ENCODE peak calls at places on chromosomes 4 and X, in seven cellular contexts. One of them, this sample, is unnamed.

GRCh38 chr4:5784960-5785611 is 74.1 kb downstream of the EVC start:
- DNase-seq in heart right ventricle: no peak
- DNase-seq in CD8-positive, alpha-beta T cell: no peak
- DNase-seq in fibroblast of pulmonary artery: peak
- DNase-seq in pancreas: no peak
- DNase-seq in trophoblast cell: no peak
- DNase-seq in brain microvascular endothelial cell: no peak
- DNase-seq in this sample: no peak

GRCh38 chr4:185143596-185143969 is 517 bp downstream of the SLC25A4 start:
- DNase-seq in brain microvascular endothelial cell: no peak
- DNase-seq in pancreas: peak
- DNase-seq in fibroblast of pulmonary artery: no peak
- DNase-seq in heart right ventricle: peak
- DNase-seq in CD8-positive, alpha-beta T cell: no peak
- DNase-seq in trophoblast cell: peak
- DNase-seq in this sample: no peak

GRCh38 chrX:119427024-119427794 is 28.1 kb downstream of the SLC25A43 start:
- DNase-seq in brain microvascular endothelial cell: peak
- DNase-seq in pancreas: no peak
- DNase-seq in heart right ventricle: peak
- DNase-seq in fibroblast of pulmonary artery: peak
- DNase-seq in trophoblast cell: no peak
- DNase-seq in CD8-positive, alpha-beta T cell: peak
- DNase-seq in this sample: no peak

GRCh38 chr4:98608343-98608742 is 50.1 kb downstream of the TSPAN5 start:
- DNase-seq in fibroblast of pulmonary artery: no peak
- DNase-seq in pancreas: no peak
- DNase-seq in brain microvascular endothelial cell: no peak
- DNase-seq in heart right ventricle: no peak
- DNase-seq in trophoblast cell: no peak
- DNase-seq in CD8-positive, alpha-beta T cell: no peak
- DNase-seq in this sample: no peak

GRCh38 chr4:112031712-112032328 is 113.4 kb upstream of the FAM241A start:
- DNase-seq in brain microvascular endothelial cell: peak
- DNase-seq in fibroblast of pulmonary artery: peak
- DNase-seq in heart right ventricle: no peak
- DNase-seq in pancreas: no peak
- DNase-seq in CD8-positive, alpha-beta T cell: no peak
- DNase-seq in trophoblast cell: peak
- DNase-seq in this sample: peak

GRCh38 chrX:104324871-104325585 is 70.3 kb upstream of the ESX1 start:
- DNase-seq in CD8-positive, alpha-beta T cell: no peak
- DNase-seq in trophoblast cell: no peak
- DNase-seq in fibroblast of pulmonary artery: no peak
- DNase-seq in heart right ventricle: no peak
- DNase-seq in brain microvascular endothelial cell: no peak
- DNase-seq in pancreas: no peak
- DNase-seq in this sample: no peak

GRCh38 chr4:6901669-6902317 is 7.8 kb upstream of the TBC1D14 start:
- DNase-seq in pancreas: no peak
- DNase-seq in brain microvascular endothelial cell: no peak
- DNase-seq in trophoblast cell: no peak
- DNase-seq in CD8-positive, alpha-beta T cell: no peak
- DNase-seq in fibroblast of pulmonary artery: no peak
- DNase-seq in heart right ventricle: no peak
- DNase-seq in this sample: no peak

GRCh38 chr4:80336582-80336981 is 1.1 kb downstream of the CFAP299 start:
- DNase-seq in brain microvascular endothelial cell: peak
- DNase-seq in CD8-positive, alpha-beta T cell: no peak
- DNase-seq in fibroblast of pulmonary artery: peak
- DNase-seq in trophoblast cell: peak
- DNase-seq in pancreas: no peak
- DNase-seq in heart right ventricle: no peak
- DNase-seq in this sample: no peak

GRCh38 chrX:46796574-46797191 is 37.8 kb upstream of the SLC9A7 start:
- DNase-seq in CD8-positive, alpha-beta T cell: peak
- DNase-seq in heart right ventricle: peak
- DNase-seq in pancreas: peak
- DNase-seq in trophoblast cell: peak
- DNase-seq in brain microvascular endothelial cell: peak
- DNase-seq in fibroblast of pulmonary artery: peak
- DNase-seq in this sample: no peak

GRCh38 chrX:106999002-106999975 is 723 bp downstream of the MORC4 start:
- DNase-seq in CD8-positive, alpha-beta T cell: peak
- DNase-seq in brain microvascular endothelial cell: peak
- DNase-seq in pancreas: peak
- DNase-seq in heart right ventricle: peak
- DNase-seq in trophoblast cell: peak
- DNase-seq in fibroblast of pulmonary artery: peak
- DNase-seq in this sample: no peak

GRCh38 chr4:185794637-185795036 is 17.4 kb downstream of the SORBS2 start:
- DNase-seq in pancreas: no peak
- DNase-seq in heart right ventricle: no peak
- DNase-seq in CD8-positive, alpha-beta T cell: no peak
- DNase-seq in fibroblast of pulmonary artery: no peak
- DNase-seq in brain microvascular endothelial cell: no peak
- DNase-seq in trophoblast cell: no peak
- DNase-seq in this sample: no peak

GRCh38 chrX:13645464-13646153 is 7.3 kb upstream of the TCEANC start:
- DNase-seq in fibroblast of pulmonary artery: no peak
- DNase-seq in CD8-positive, alpha-beta T cell: no peak
- DNase-seq in heart right ventricle: no peak
- DNase-seq in pancreas: no peak
- DNase-seq in trophoblast cell: no peak
- DNase-seq in brain microvascular endothelial cell: no peak
- DNase-seq in this sample: no peak

GRCh38 chr4:144355809-144356757 is 215.6 kb upstream of the GYPA start:
- DNase-seq in pancreas: no peak
- DNase-seq in CD8-positive, alpha-beta T cell: no peak
- DNase-seq in heart right ventricle: no peak
- DNase-seq in brain microvascular endothelial cell: peak
- DNase-seq in trophoblast cell: peak
- DNase-seq in fibroblast of pulmonary artery: peak
- DNase-seq in this sample: peak

GRCh38 chr4:15162465-15163283 is 160.4 kb downstream of the CPEB2 start:
- DNase-seq in pancreas: no peak
- DNase-seq in heart right ventricle: no peak
- DNase-seq in fibroblast of pulmonary artery: peak
- DNase-seq in brain microvascular endothelial cell: no peak
- DNase-seq in CD8-positive, alpha-beta T cell: no peak
- DNase-seq in trophoblast cell: no peak
- DNase-seq in this sample: no peak

GRCh38 chr4:172040766-172041165 is 227.6 kb downstream of the GALNTL6 start:
- DNase-seq in CD8-positive, alpha-beta T cell: no peak
- DNase-seq in fibroblast of pulmonary artery: no peak
- DNase-seq in pancreas: no peak
- DNase-seq in brain microvascular endothelial cell: no peak
- DNase-seq in heart right ventricle: no peak
- DNase-seq in trophoblast cell: no peak
- DNase-seq in this sample: no peak

GRCh38 chr4:154078504-154079350 is 289.8 kb upstream of the SFRP2 start:
- DNase-seq in fibroblast of pulmonary artery: no peak
- DNase-seq in trophoblast cell: no peak
- DNase-seq in CD8-positive, alpha-beta T cell: no peak
- DNase-seq in brain microvascular endothelial cell: no peak
- DNase-seq in pancreas: no peak
- DNase-seq in heart right ventricle: no peak
- DNase-seq in this sample: no peak

GRCh38 chr4:6608758-6609414 is 31.6 kb upstream of the MRFAP1 start:
- DNase-seq in heart right ventricle: no peak
- DNase-seq in CD8-positive, alpha-beta T cell: no peak
- DNase-seq in trophoblast cell: no peak
- DNase-seq in pancreas: no peak
- DNase-seq in brain microvascular endothelial cell: peak
- DNase-seq in fibroblast of pulmonary artery: no peak
- DNase-seq in this sample: no peak

GRCh38 chr4:137623013-137623412 is 90.7 kb upstream of the PCDH18 start:
- DNase-seq in fibroblast of pulmonary artery: no peak
- DNase-seq in trophoblast cell: no peak
- DNase-seq in pancreas: no peak
- DNase-seq in heart right ventricle: no peak
- DNase-seq in CD8-positive, alpha-beta T cell: no peak
- DNase-seq in brain microvascular endothelial cell: no peak
- DNase-seq in this sample: no peak

GRCh38 chrX:139692908-139693307 is 15.1 kb downstream of the MCF2 start:
- DNase-seq in fibroblast of pulmonary artery: no peak
- DNase-seq in brain microvascular endothelial cell: no peak
- DNase-seq in CD8-positive, alpha-beta T cell: no peak
- DNase-seq in trophoblast cell: no peak
- DNase-seq in pancreas: no peak
- DNase-seq in heart right ventricle: no peak
- DNase-seq in this sample: no peak

GRCh38 chr4:20026456-20026855 is 225.2 kb upstream of the SLIT2 start:
- DNase-seq in brain microvascular endothelial cell: peak
- DNase-seq in heart right ventricle: no peak
- DNase-seq in CD8-positive, alpha-beta T cell: no peak
- DNase-seq in trophoblast cell: no peak
- DNase-seq in fibroblast of pulmonary artery: peak
- DNase-seq in pancreas: no peak
- DNase-seq in this sample: no peak

GRCh38 chr4:24662065-24662464 is 77.7 kb upstream of the DHX15 start:
- DNase-seq in brain microvascular endothelial cell: no peak
- DNase-seq in trophoblast cell: no peak
- DNase-seq in fibroblast of pulmonary artery: no peak
- DNase-seq in pancreas: no peak
- DNase-seq in CD8-positive, alpha-beta T cell: no peak
- DNase-seq in heart right ventricle: no peak
- DNase-seq in this sample: no peak
- H3K4me3 ChIP-seq in brain microvascular endothelial cell: no peak
- H3K4me3 ChIP-seq in trophoblast cell: no peak
- H3K4me3 ChIP-seq in fibroblast of pulmonary artery: no peak
- H3K4me3 ChIP-seq in pancreas: no peak
- H3K4me3 ChIP-seq in CD8-positive, alpha-beta T cell: no peak
- H3K4me3 ChIP-seq in heart right ventricle: no peak
- H3K4me3 ChIP-seq in this sample: no peak

GRCh38 chr4:128879971-128880370 is 70.5 kb downstream of the JADE1 start:
- DNase-seq in brain microvascular endothelial cell: no peak
- DNase-seq in pancreas: no peak
- DNase-seq in heart right ventricle: no peak
- DNase-seq in CD8-positive, alpha-beta T cell: no peak
- DNase-seq in fibroblast of pulmonary artery: no peak
- DNase-seq in trophoblast cell: no peak
- DNase-seq in this sample: no peak

GRCh38 chr4:128879283-128879682 is 69.8 kb downstream of the JADE1 start:
- DNase-seq in trophoblast cell: no peak
- DNase-seq in CD8-positive, alpha-beta T cell: no peak
- DNase-seq in pancreas: no peak
- DNase-seq in brain microvascular endothelial cell: no peak
- DNase-seq in heart right ventricle: no peak
- DNase-seq in fibroblast of pulmonary artery: no peak
- DNase-seq in this sample: no peak

GRCh38 chr4:128876194-128876593 is 66.7 kb downstream of the JADE1 start:
- DNase-seq in trophoblast cell: no peak
- DNase-seq in CD8-positive, alpha-beta T cell: no peak
- DNase-seq in brain microvascular endothelial cell: no peak
- DNase-seq in pancreas: no peak
- DNase-seq in heart right ventricle: no peak
- DNase-seq in fibroblast of pulmonary artery: no peak
- DNase-seq in this sample: no peak

GRCh38 chr4:128877934-128878333 is 68.4 kb downstream of the JADE1 start:
- DNase-seq in trophoblast cell: no peak
- DNase-seq in fibroblast of pulmonary artery: no peak
- DNase-seq in brain microvascular endothelial cell: no peak
- DNase-seq in CD8-positive, alpha-beta T cell: no peak
- DNase-seq in heart right ventricle: no peak
- DNase-seq in pancreas: no peak
- DNase-seq in this sample: no peak

DNA sequence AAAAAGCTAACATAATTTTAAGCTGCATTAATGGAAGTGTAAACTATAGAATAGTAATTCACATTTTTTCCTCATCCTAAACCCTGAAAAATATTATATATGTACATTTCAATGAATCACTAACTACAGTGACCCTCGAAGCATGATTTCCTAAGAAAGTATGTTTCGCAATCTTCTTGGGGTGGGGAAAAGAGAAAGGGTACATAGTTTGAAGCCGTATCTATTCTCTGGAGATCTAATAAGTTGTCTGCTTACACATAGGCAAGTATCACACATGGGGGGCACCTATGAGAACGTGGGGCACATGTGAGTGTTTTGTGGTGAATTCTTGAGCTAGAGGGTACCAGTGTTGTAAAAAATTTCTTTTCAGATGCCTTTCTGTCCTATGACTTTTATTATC is 71.2 kb downstream of the JADE1 start:
- DNase-seq in heart right ventricle: no peak
- DNase-seq in pancreas: no peak
- DNase-seq in fibroblast of pulmonary artery: peak
- DNase-seq in CD8-positive, alpha-beta T cell: no peak
- DNase-seq in trophoblast cell: no peak
- DNase-seq in brain microvascular endothelial cell: no peak
- DNase-seq in this sample: no peak
- H3K4me3 ChIP-seq in heart right ventricle: no peak
- H3K4me3 ChIP-seq in pancreas: no peak
- H3K4me3 ChIP-seq in fibroblast of pulmonary artery: no peak
- H3K4me3 ChIP-seq in CD8-positive, alpha-beta T cell: no peak
- H3K4me3 ChIP-seq in trophoblast cell: no peak
- H3K4me3 ChIP-seq in brain microvascular endothelial cell: no peak
- H3K4me3 ChIP-seq in this sample: no peak

DNA sequence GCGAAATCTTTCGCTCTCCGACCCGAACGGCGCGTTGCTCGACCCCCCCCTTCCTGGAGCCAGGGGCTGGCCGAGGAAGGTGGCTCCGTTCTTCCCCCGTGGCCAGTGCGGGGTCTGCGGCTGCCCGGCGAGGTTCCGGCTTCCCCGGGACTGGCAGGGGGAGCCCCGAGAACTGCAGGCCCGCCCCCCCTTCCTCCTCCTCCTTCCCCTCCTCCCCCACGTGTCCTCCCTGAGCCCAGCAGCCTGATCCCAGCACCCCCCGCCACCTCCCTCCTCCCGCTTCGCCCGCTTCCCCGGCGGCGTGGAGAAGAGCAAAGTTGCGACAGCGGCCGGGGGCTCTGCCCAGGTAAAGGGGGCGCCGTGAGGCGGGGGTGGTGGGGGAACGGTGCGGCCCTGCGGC is 2.4 kb upstream of the BCORL1 start:
- DNase-seq in fibroblast of pulmonary artery: no peak
- DNase-seq in CD8-positive, alpha-beta T cell: no peak
- DNase-seq in brain microvascular endothelial cell: no peak
- DNase-seq in heart right ventricle: peak
- DNase-seq in trophoblast cell: no peak
- DNase-seq in pancreas: peak
- DNase-seq in this sample: no peak
- H3K4me3 ChIP-seq in fibroblast of pulmonary artery: peak
- H3K4me3 ChIP-seq in CD8-positive, alpha-beta T cell: no peak
- H3K4me3 ChIP-seq in brain microvascular endothelial cell: peak
- H3K4me3 ChIP-seq in heart right ventricle: no peak
- H3K4me3 ChIP-seq in trophoblast cell: no peak
- H3K4me3 ChIP-seq in pancreas: no peak
- H3K4me3 ChIP-seq in this sample: peak

GRCh38 chr4:987689-988513 is 1.1 kb downstream of the IDUA start:
- DNase-seq in CD8-positive, alpha-beta T cell: no peak
- DNase-seq in fibroblast of pulmonary artery: no peak
- DNase-seq in brain microvascular endothelial cell: no peak
- DNase-seq in pancreas: no peak
- DNase-seq in trophoblast cell: no peak
- DNase-seq in heart right ventricle: peak
- DNase-seq in this sample: no peak
- H3K4me3 ChIP-seq in CD8-positive, alpha-beta T cell: peak
- H3K4me3 ChIP-seq in fibroblast of pulmonary artery: peak
- H3K4me3 ChIP-seq in brain microvascular endothelial cell: peak
- H3K4me3 ChIP-seq in pancreas: peak
- H3K4me3 ChIP-seq in trophoblast cell: peak
- H3K4me3 ChIP-seq in heart right ventricle: peak
- H3K4me3 ChIP-seq in this sample: peak

GRCh38 chr4:78612398-78613005 is 60.9 kb downstream of the ANXA3 start:
- DNase-seq in CD8-positive, alpha-beta T cell: no peak
- DNase-seq in heart right ventricle: no peak
- DNase-seq in fibroblast of pulmonary artery: peak
- DNase-seq in brain microvascular endothelial cell: peak
- DNase-seq in pancreas: no peak
- DNase-seq in trophoblast cell: no peak
- DNase-seq in this sample: no peak
- H3K4me3 ChIP-seq in CD8-positive, alpha-beta T cell: no peak
- H3K4me3 ChIP-seq in heart right ventricle: no peak
- H3K4me3 ChIP-seq in fibroblast of pulmonary artery: no peak
- H3K4me3 ChIP-seq in brain microvascular endothelial cell: no peak
- H3K4me3 ChIP-seq in pancreas: no peak
- H3K4me3 ChIP-seq in trophoblast cell: no peak
- H3K4me3 ChIP-seq in this sample: no peak